ENCODE peak calls at places on chromosomes 12 and 14, in nine cellular contexts. H, Q, R, E, Z, U, P, M and F are unnamed samples.

GRCh38 chr12:97805086-97805485 is 342.5 kb downstream of the RMST start:
- DNase-seq in H (no peak), Q (no peak), R (no peak), E (no peak), Z (no peak), U (no peak), P (no peak), M (no peak), F (no peak)

GRCh38 chr12:94585624-94586023 is 64.7 kb downstream of the TMCC3 start:
- DNase-seq in H (no peak), Q (no peak), R (no peak), E (no peak), Z (no peak), U (no peak), P (no peak), M (peak; percentile 74), F (no peak)

GRCh38 chr12:3321881-3322280 is 169.1 kb upstream of the PRMT8 start:
- DNase-seq in H (no peak), Q (no peak), R (no peak), E (no peak), Z (no peak), U (no peak), P (no peak), M (no peak), F (no peak)

GRCh38 chr14:101836131-101836530 is 74.6 kb downstream of the PPP2R5C start:
- DNase-seq in H (no peak), Q (no peak), R (peak; percentile 69), E (no peak), Z (peak; percentile 72), U (no peak), P (no peak), M (no peak), F (no peak)

GRCh38 chr12:52251367-52252055 is 18.5 kb downstream of the KRT7 start:
- DNase-seq in H (no peak), Q (no peak), R (peak; percentile 22), E (no peak), Z (no peak), U (no peak), P (no peak), M (no peak), F (no peak)

GRCh38 chr12:64457036-64457435 is 5.1 kb downstream of the TBK1 start:
- DNase-seq in H (no peak), Q (peak; percentile 89), R (no peak), E (no peak), Z (peak; percentile 87), U (no peak), P (no peak), M (no peak), F (no peak)

GRCh38 chr12:70557583-70558263 is 79.5 kb downstream of the PTPRB start:
- DNase-seq in H (no peak), Q (no peak), R (no peak), E (no peak), Z (no peak), U (no peak), P (no peak), M (no peak), F (peak; percentile 87)

GRCh38 chr12:34107781-34108404 is 85.6 kb downstream of the ALG10 start:
- DNase-seq in H (no peak), Q (no peak), R (no peak), E (no peak), Z (no peak), U (no peak), P (no peak), M (no peak), F (no peak)

GRCh38 chr14:85252011-85252410 is 277.9 kb upstream of the FLRT2 start:
- DNase-seq in H (no peak), Q (no peak), R (no peak), E (no peak), Z (peak; percentile 84), U (no peak), P (no peak), M (no peak), F (no peak)

GRCh38 chr14:22877000-22877501 is 5.5 kb downstream of the LRP10 start:
- DNase-seq in H (no peak), Q (no peak), R (no peak), E (no peak), Z (no peak), U (no peak), P (no peak), M (no peak), F (no peak)

GRCh38 chr12:49130151-49131050 is 794 bp downstream of the TUBA1B start:
- DNase-seq in H (peak; percentile 89), Q (peak; percentile 97), R (peak; percentile 97), E (peak; percentile 85), Z (peak; percentile 95), U (peak; percentile 95), P (peak; percentile 94), M (peak; percentile 96), F (peak; percentile 98)

GRCh38 chr12:68887641-68888040 is 45.3 kb downstream of the CPM start:
- DNase-seq in H (no peak), Q (no peak), R (no peak), E (no peak), Z (no peak), U (no peak), P (no peak), M (no peak), F (no peak)

GRCh38 chr12:121893901-121894540 is 5.4 kb downstream of the PSMD9 start:
- DNase-seq in H (no peak), Q (peak; percentile 31), R (no peak), E (no peak), Z (peak; percentile 74), U (peak; percentile 40), P (no peak), M (no peak), F (no peak)

GRCh38 chr14:73810478-73811163 is 41.0 kb upstream of the PTGR2 start:
- DNase-seq in H (no peak), Q (no peak), R (no peak), E (no peak), Z (no peak), U (no peak), P (no peak), M (no peak), F (no peak)

GRCh38 chr12:11482955-11483354 is 87.6 kb upstream of the PRB2 start:
- DNase-seq in H (no peak), Q (no peak), R (no peak), E (no peak), Z (peak; percentile 88), U (no peak), P (no peak), M (no peak), F (no peak)

GRCh38 chr12:62625238-62625637 is 158.6 kb downstream of the MON2 start:
- DNase-seq in H (no peak), Q (no peak), R (no peak), E (no peak), Z (no peak), U (peak; percentile 40), P (no peak), M (no peak), F (peak; percentile 86)

GRCh38 chr14:104291123-104292000 is 153.0 kb downstream of the KIF26A start:
- DNase-seq in H (peak; percentile 41), Q (no peak), R (peak; percentile 59), E (peak; percentile 27), Z (no peak), U (no peak), P (no peak), M (peak; percentile 10), F (no peak)
- TF ChIP-seq POLR2AphosphoS5 in H (no peak), Q (no peak), R (no peak), E (no peak), Z (no peak), U (no peak), P (no peak), M (no peak), F (no peak)

DNA sequence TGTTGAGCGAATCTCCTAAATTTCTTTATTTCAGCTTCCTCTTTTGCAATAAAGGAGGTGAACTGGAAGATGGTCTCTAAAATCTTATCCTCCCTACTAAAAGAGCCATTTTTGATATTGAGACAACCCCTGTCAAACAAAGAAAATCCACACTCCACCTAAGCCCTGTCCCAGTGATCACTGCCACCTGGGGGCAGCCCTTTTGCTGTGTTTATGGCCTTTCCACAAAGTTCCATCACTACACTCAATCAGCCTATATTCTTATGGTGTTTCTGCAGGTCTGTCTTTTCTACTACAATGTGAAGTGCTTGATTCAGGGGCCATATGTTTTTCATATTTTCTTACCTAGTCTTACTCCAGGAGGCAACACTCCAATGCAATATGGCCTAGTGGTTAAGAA is 163.7 kb downstream of the BMP4 start:
- DNase-seq in H (no peak), Q (no peak), R (no peak), E (peak; percentile 1), Z (no peak), U (no peak), P (no peak), M (no peak), F (no peak)
- TF ChIP-seq CTCF in H (no peak), Q (no peak), R (no peak), E (peak; percentile 38), Z (no peak), U (no peak), P (no peak), M (no peak), F (no peak)

DNA sequence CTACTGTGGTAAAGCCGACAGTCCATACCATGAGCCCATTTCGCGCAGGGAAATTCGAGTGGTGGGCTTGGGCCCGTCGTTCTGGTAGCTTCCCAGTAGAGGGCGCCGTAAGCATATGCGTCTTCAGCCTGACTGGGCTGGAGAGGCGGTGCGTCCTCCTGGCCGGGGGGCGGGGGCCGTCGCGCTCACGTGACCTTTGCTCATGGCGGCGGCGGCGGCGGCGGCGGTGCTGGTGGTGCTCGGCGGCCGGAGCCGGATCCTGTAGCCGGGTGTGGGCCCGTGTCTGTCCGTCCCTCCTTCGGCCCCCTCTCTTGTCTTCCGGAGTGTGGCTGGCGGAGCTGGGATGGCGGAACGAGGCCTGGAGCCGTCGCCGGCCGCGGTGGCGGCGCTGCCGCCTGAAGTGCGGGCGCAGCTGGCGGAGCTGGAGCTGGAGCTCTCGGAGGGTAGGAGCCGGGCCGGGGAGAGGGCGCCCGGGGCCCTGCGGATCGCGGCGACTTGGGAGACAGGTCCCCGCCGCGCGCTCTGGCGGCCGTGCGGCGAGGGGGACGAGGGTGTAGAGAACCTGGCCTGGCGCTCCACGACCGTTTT is at the start of gene DIP2B:
- DNase-seq in H (peak; percentile 95), Q (peak; percentile 96), R (peak; percentile 98), E (peak; percentile 61), Z (peak; percentile 90), U (peak; percentile 97), P (peak; percentile 93), M (peak; percentile 96), F (peak; percentile 98)
- TF ChIP-seq POLR2A in H (no peak), Q (peak; percentile 78), R (no peak), E (peak; percentile 66), Z (peak; percentile 59), U (no peak), P (peak; percentile 41), M (peak; percentile 72), F (no peak)

GRCh38 chr12:8609061-8609570 is 3.5 kb downstream of the AICDA start:
- DNase-seq in H (no peak), Q (peak; percentile 32), R (no peak), E (no peak), Z (peak; percentile 67), U (no peak), P (no peak), M (no peak), F (no peak)
- TF ChIP-seq POLR2AphosphoS5 in H (no peak), Q (no peak), R (no peak), E (no peak), Z (no peak), U (no peak), P (no peak), M (no peak), F (no peak)